ENCODE peak calls at places on chromosomes 5 and 9, in nine cellular contexts. A is neural crest cell; T is activated B cell treated with CpG ODN at 0.5 μM for 24 hours; H is kidney; U is HFF-Myc; G is RCC 7860; L is upper lobe of right lung; Q is nucleus accumbens; Z is activated CD4-positive, alpha-beta T cell treated with anti-CD3 and anti-CD28 coated beads for 48 hours. W is an unnamed sample.

GRCh38 chr5:76144892-76145291 is 61.7 kb downstream of the SV2C start:
- DNase-seq in A (no peak), T (no peak), H (no peak), U (no peak), G (no peak), L (no peak), Q (no peak), Z (no peak), W (no peak)

GRCh38 chr5:131260895-131261294 is 3.0 kb upstream of the CDC42SE2 start:
- DNase-seq in A (no peak), T (no peak), H (no peak), U (no peak), G (no peak), L (no peak), Q (no peak), Z (no peak), W (no peak)

GRCh38 chr5:150627731-150628545 is 12.5 kb upstream of the SYNPO start:
- DNase-seq in A (no peak), T (no peak), H (no peak), U (no peak), G (no peak), L (no peak), Q (no peak), Z (no peak), W (no peak)

GRCh38 chr9:18260527-18260926 is 213.4 kb upstream of the ADAMTSL1 start:
- DNase-seq in A (no peak), T (no peak), H (no peak), U (peak), G (peak), L (no peak), Q (no peak), Z (no peak), W (no peak)

GRCh38 chr5:168479166-168479565 is 7.1 kb upstream of the RARS1 start:
- DNase-seq in A (no peak), T (no peak), H (no peak), U (no peak), G (no peak), L (no peak), Q (no peak), Z (no peak), W (no peak)

GRCh38 chr9:7075154-7075553 is 317.4 kb downstream of the KDM4C start:
- DNase-seq in A (no peak), T (no peak), H (no peak), U (no peak), G (no peak), L (no peak), Q (no peak), Z (no peak), W (no peak)

GRCh38 chr9:35852876-35853865 is 17.0 kb downstream of the OR13J1 start:
- DNase-seq in A (no peak), T (no peak), H (no peak), U (no peak), G (no peak), L (no peak), Q (no peak), Z (no peak), W (no peak)

GRCh38 chr5:82413302-82414042 is 135.3 kb upstream of the RPS23 start:
- DNase-seq in A (no peak), T (no peak), H (no peak), U (no peak), G (no peak), L (no peak), Q (no peak), Z (no peak), W (no peak)

GRCh38 chr9:113578877-113579269 is 115.3 kb downstream of the RGS3 start:
- DNase-seq in A (no peak), T (peak), H (peak), U (peak), G (peak), L (peak), Q (no peak), Z (peak), W (no peak)

GRCh38 chr9:98481676-98482075 is 226.2 kb upstream of the TBC1D2 start:
- DNase-seq in A (no peak), T (no peak), H (no peak), U (no peak), G (no peak), L (no peak), Q (no peak), Z (no peak), W (no peak)

GRCh38 chr5:81234801-81235200 is 1.7 kb downstream of the CKMT2 start:
- DNase-seq in A (no peak), T (no peak), H (no peak), U (no peak), G (no peak), L (no peak), Q (no peak), Z (no peak), W (no peak)

GRCh38 chr5:149702953-149703646 is 27.0 kb upstream of the PPARGC1B start:
- DNase-seq in A (no peak), T (no peak), H (no peak), U (no peak), G (no peak), L (no peak), Q (no peak), Z (no peak), W (no peak)

GRCh38 chr5:98769256-98770157 is 4.0 kb upstream of the RGMB start:
- DNase-seq in A (peak), T (peak), H (peak), U (no peak), G (no peak), L (peak), Q (no peak), Z (peak), W (peak)

W was measured in WERI-Rb-1.